ENCODE peak calls at places on chromosomes 16 and 17, in five cellular contexts. P is HepG2, Z is GM12878, C is upper lobe of left lung, G is K562. I is an unnamed sample.

GRCh38 chr16:85718682-85719081 is 29.9 kb upstream of the GINS2 start:
- ATAC-seq in P (peak; percentile 55), Z (peak; percentile 56), C (peak; percentile 18), G (peak; percentile 78), I (no peak)

GRCh38 chr17:52789829-52790228 is 631.3 kb upstream of the CA10 start:
- ATAC-seq in P (no peak), Z (no peak), C (no peak), G (no peak), I (no peak)

GRCh38 chr16:49838639-49839461 is 17.1 kb downstream of the ZNF423 start:
- ATAC-seq in P (no peak), Z (no peak), C (peak; percentile 14), G (no peak), I (peak; percentile 9)

GRCh38 chr16:57023541-57024249 is 34.3 kb downstream of the NLRC5 start:
- ATAC-seq in P (no peak), Z (peak; percentile 58), C (no peak), G (no peak), I (no peak)

GRCh38 chr16:56708821-56709685 is 20.9 kb upstream of the NUP93 start:
- ATAC-seq in P (peak; percentile 76), Z (no peak), C (no peak), G (no peak), I (no peak)

GRCh38 chr17:34178047-34178446 is 77.0 kb upstream of the CCL2 start:
- ATAC-seq in P (no peak), Z (no peak), C (no peak), G (peak; percentile 61), I (no peak)

GRCh38 chr16:14300631-14301149 is 229.6 kb downstream of the MRTFB start:
- ATAC-seq in P (peak; percentile 65), Z (peak; percentile 76), C (peak; percentile 84), G (peak; percentile 84), I (peak; percentile 81)

GRCh38 chr16:85173981-85174751 is 61.9 kb upstream of the CIBAR2 start:
- ATAC-seq in P (peak; percentile 12), Z (no peak), C (no peak), G (no peak), I (no peak)

GRCh38 chr16:57910726-57911125 is 60.2 kb downstream of the CNGB1 start:
- ATAC-seq in P (no peak), Z (no peak), C (no peak), G (no peak), I (no peak)

GRCh38 chr16:85820604-85821372 is 21.3 kb downstream of the COX4I1 start:
- ATAC-seq in P (no peak), Z (no peak), C (no peak), G (no peak), I (no peak)

GRCh38 chr17:51428668-51429486 is 168.5 kb downstream of the UTP18 start:
- ATAC-seq in P (no peak), Z (no peak), C (no peak), G (no peak), I (no peak)

GRCh38 chr17:81057079-81057730 is 22.3 kb downstream of the BAIAP2 start:
- ATAC-seq in P (no peak), Z (no peak), C (peak; percentile 79), G (peak; percentile 98), I (peak; percentile 89)

GRCh38 chr17:83074696-83075223 is 4.6 kb upstream of the METRNL start:
- ATAC-seq in P (no peak), Z (no peak), C (no peak), G (no peak), I (no peak)

GRCh38 chr17:42394838-42395237 is 6.6 kb upstream of the STAT3 start:
- ATAC-seq in P (no peak), Z (no peak), C (no peak), G (no peak), I (no peak)

GRCh38 chr16:29644338-29644857 is 18.6 kb upstream of the SPN start:
- ATAC-seq in P (peak; percentile 27), Z (peak; percentile 83), C (peak; percentile 55), G (no peak), I (no peak)

GRCh38 chr17:75352079-75352569 is 53.4 kb downstream of the GRB2 start:
- ATAC-seq in P (peak; percentile 14), Z (peak; percentile 58), C (no peak), G (peak; percentile 88), I (peak; percentile 50)

GRCh38 chr17:46108550-46109110 is 84.6 kb downstream of the KANSL1 start:
- ATAC-seq in P (peak; percentile 70), Z (no peak), C (no peak), G (peak; percentile 82), I (no peak)

GRCh38 chr16:30510392-30510938 is 15.9 kb downstream of the ZNF768 start:
- ATAC-seq in P (peak; percentile 20), Z (no peak), C (no peak), G (no peak), I (no peak)

GRCh38 chr16:85423186-85423550 is 190.0 kb upstream of the GSE1 start:
- ATAC-seq in P (peak; percentile 24), Z (no peak), C (no peak), G (no peak), I (no peak)

GRCh38 chr16:83224642-83225041 is 583.1 kb upstream of the HSBP1 start:
- ATAC-seq in P (no peak), Z (no peak), C (no peak), G (no peak), I (no peak)

GRCh38 chr16:2056681-2057407 is 9.1 kb downstream of the TSC2 start:
- ATAC-seq in P (peak; percentile 79), Z (no peak), C (no peak), G (peak; percentile 81), I (peak; percentile 30)

GRCh38 chr17:57518587-57519118 is 226.4 kb downstream of the CCDC182 start:
- ATAC-seq in P (no peak), Z (no peak), C (no peak), G (no peak), I (no peak)

GRCh38 chr16:87956169-87956770 is 5.0 kb downstream of the BANP start:
- ATAC-seq in P (no peak), Z (peak; percentile 74), C (peak; percentile 37), G (peak; percentile 62), I (no peak)
- H3K4me3 ChIP-seq in P (no peak overlapping the region), Z (peak overlapping the region; percentile 56), C (no peak overlapping the region), G (no peak overlapping the region), I (no peak overlapping the region)

DNA sequence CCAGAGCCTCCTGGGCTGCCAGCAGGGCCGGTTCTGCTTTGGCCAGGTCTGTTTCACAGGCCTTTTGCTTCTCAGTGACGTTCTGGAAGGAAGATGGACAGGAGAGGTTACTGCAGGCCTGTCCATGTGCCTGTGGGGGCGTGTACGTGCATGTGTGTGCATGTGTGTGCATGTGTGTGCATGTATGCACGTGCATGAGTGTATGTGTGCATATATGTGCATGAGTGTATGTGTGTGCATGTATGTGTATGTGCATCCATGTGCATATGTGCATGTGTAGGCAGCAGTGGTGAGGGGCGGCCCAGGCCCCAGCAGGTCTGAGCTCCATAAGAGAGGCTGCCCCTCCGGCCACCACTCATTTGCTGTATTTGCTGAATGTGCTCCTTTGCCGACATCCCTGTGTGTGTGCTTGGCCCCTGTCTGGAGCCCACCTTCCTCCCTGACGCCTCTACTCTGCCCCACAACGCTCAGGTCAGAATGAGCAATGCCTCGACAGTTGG is 81.8 kb downstream of the PGS1 start:
- ATAC-seq in P (no peak), Z (no peak), C (no peak), G (no peak), I (no peak)
- TF ChIP-seq POLR2AphosphoS5 in P (no peak), Z (no peak), C (no peak), G (no peak), I (no peak)

GRCh38 chr17:4597975-4598374 is 13.6 kb downstream of the SMTNL2 start:
- ATAC-seq in P (no peak), Z (no peak), C (no peak), G (no peak), I (no peak)

GRCh38 chr17:4599505-4600281 is 15.4 kb downstream of the SMTNL2 start:
- ATAC-seq in P (peak; percentile 35), Z (no peak), C (peak; percentile 68), G (no peak), I (peak; percentile 64)

GRCh38 chr17:4600563-4600962 is 16.2 kb downstream of the SMTNL2 start:
- ATAC-seq in P (peak; percentile 42), Z (no peak), C (no peak), G (no peak), I (no peak)

GRCh38 chr17:4596636-4597380 is 12.5 kb downstream of the SMTNL2 start:
- ATAC-seq in P (no peak), Z (no peak), C (no peak), G (no peak), I (no peak)

GRCh38 chr17:4598776-4599504 is 14.6 kb downstream of the SMTNL2 start:
- ATAC-seq in P (no peak), Z (no peak), C (peak; percentile 89), G (no peak), I (peak; percentile 93)
- TF ChIP-seq EP300 in P (no peak), Z (no peak), C (no peak), G (no peak), I (no peak)

DNA sequence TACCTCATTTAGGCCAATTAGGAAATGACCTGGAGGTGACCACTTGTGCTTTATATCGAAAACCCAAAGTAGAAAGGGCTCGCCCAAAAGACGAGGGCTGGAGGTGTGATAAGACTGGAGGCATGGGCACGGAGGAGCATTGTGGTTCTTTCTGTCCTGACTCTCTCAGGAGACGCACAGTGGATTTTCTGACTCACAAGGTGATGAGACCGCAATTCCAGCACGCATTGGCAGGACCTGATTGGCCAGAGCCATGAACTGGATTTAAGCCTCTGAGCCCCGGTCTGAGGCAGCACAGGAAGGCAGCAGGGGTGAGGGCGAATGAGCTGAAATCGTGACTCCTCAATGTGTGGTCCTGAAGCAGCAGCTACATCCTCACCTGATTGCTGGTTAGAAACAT is 559.1 kb upstream of the SALL1 start:
- ATAC-seq in P (no peak), Z (no peak), C (no peak), G (no peak), I (no peak)
- H3K4me3 ChIP-seq in P (no peak overlapping the region), Z (no peak overlapping the region), C (no peak overlapping the region), G (no peak overlapping the region), I (no peak overlapping the region)

GRCh38 chr17:67015001-67015400 is 29.4 kb upstream of the CACNG1 start:
- ATAC-seq in P (no peak), Z (no peak), C (no peak), G (no peak), I (no peak)

GRCh38 chr17:67013891-67014290 is 30.5 kb upstream of the CACNG1 start:
- ATAC-seq in P (no peak), Z (no peak), C (no peak), G (no peak), I (no peak)

GRCh38 chr17:67018429-67019125 is 25.8 kb upstream of the CACNG1 start:
- ATAC-seq in P (no peak), Z (peak; percentile 25), C (no peak), G (no peak), I (no peak)

GRCh38 chr17:67017895-67018294 is 26.5 kb upstream of the CACNG1 start:
- ATAC-seq in P (no peak), Z (no peak), C (no peak), G (no peak), I (no peak)

DNA sequence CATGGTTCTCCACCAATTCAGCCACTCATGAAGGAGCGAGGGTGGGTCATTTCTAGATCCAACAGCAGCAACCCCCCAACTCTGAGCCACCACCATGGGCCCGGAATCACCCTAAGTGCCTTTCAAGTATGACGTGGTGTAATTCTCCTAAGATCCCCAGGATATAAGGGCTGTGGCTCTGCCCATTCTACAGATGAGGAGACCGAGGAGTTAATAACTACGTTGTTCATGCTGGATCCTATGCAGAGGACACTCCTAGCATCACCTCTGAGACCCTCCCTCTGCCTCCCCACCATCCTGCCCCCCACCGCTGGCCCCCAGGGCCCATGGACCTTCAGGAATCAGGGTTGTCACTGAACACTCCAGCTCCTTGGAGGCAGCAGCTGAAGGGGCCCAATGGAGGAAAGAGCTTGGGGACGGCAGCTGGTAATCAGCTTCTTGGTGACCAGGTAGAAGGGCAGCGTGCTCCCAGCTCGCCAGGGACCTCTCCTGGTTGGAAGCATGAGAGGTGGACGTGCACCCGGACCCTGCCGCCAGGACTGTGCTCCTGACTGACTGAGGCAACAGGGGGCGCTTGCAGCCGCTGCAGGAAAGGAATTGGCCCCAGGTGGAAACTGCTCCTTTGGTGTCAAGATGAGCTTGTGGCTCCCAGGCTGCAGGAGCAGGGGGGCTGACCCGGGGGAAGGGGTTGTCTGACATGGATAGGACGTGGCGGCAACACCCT is 28.2 kb upstream of the CACNG1 start:
- ATAC-seq in P (peak; percentile 65), Z (no peak), C (no peak), G (peak; percentile 82), I (no peak)
- TF ChIP-seq POLR2AphosphoS5 in P (no peak), Z (no peak), C (no peak), G (no peak), I (no peak)